ENCODE peak calls at places on chromosomes 7 and 10, in six cellular contexts. F, H, L, W, I and A are unnamed samples.

GRCh38 chr10:5002013-5002727 is 1.5 kb downstream of the AKR1C2 start:
- DNase-seq in W (no peak), I (no peak), H (no peak), F (no peak), L (no peak), A (no peak)

GRCh38 chr7:97868788-97869187 is 3.4 kb downstream of the ASNS start:
- DNase-seq in L (no peak), W (no peak), F (no peak), H (no peak), I (peak), A (no peak)

GRCh38 chr10:112375721-112376577 is 2.0 kb downstream of the ACSL5 start:
- DNase-seq in I (peak), H (no peak), F (no peak), L (peak), W (no peak), A (no peak)

GRCh38 chr7:139914861-139915300 is 85.8 kb downstream of the TBXAS1 start:
- DNase-seq in F (no peak), W (no peak), H (peak), L (no peak), I (no peak), A (no peak)

GRCh38 chr10:29268011-29268410 is 20.9 kb upstream of the LYZL1 start:
- DNase-seq in I (no peak), L (no peak), H (no peak), W (no peak), F (no peak), A (no peak)

GRCh38 chr7:100489824-100490223 is 6.1 kb downstream of the NYAP1 start:
- DNase-seq in H (peak), I (peak), F (peak), L (peak), W (peak), A (peak)

GRCh38 chr10:22253578-22253882 is 35.7 kb upstream of the EBLN1 start:
- DNase-seq in H (no peak), L (no peak), I (no peak), W (peak), F (no peak), A (no peak)

GRCh38 chr7:20063645-20064044 is 153.5 kb downstream of the MACC1 start:
- DNase-seq in F (no peak), L (no peak), H (no peak), I (no peak), W (no peak), A (no peak)

GRCh38 chr7:105245398-105246099 is 143.2 kb downstream of the SRPK2 start:
- DNase-seq in I (no peak), L (no peak), W (no peak), F (no peak), H (no peak), A (no peak)

GRCh38 chr10:110225756-110226554 is 18.6 kb downstream of the MXI1 start:
- DNase-seq in W (peak), I (peak), H (peak), F (peak), L (no peak), A (peak)

GRCh38 chr10:125363776-125364175 is 203.4 kb upstream of the CTBP2 start:
- DNase-seq in F (no peak), L (no peak), I (no peak), W (no peak), H (no peak), A (no peak)

GRCh38 chr10:133349577-133350011 is 2.4 kb downstream of the PRAP1 start:
- DNase-seq in W (no peak), L (no peak), F (no peak), H (no peak), I (no peak), A (no peak)

GRCh38 chr10:35041502-35041879 is 48.6 kb downstream of the CUL2 start:
- DNase-seq in I (peak), L (no peak), F (peak), W (no peak), H (no peak), A (no peak)

GRCh38 chr10:17206210-17206709 is 4.8 kb upstream of the TRDMT1 start:
- DNase-seq in H (no peak), W (no peak), F (peak), L (no peak), I (peak), A (no peak)

GRCh38 chr10:30803901-30804322 is 174.4 kb upstream of the LYZL2 start:
- DNase-seq in W (no peak), I (peak), F (peak), L (no peak), H (peak), A (peak)

GRCh38 chr7:91459539-91459938 is 195.3 kb downstream of the FZD1 start:
- DNase-seq in F (peak), H (no peak), I (no peak), L (no peak), W (no peak), A (no peak)

GRCh38 chr7:85386460-85386859 is 199.6 kb upstream of the SEMA3D start:
- DNase-seq in W (no peak), I (no peak), L (no peak), F (peak), H (no peak), A (no peak)

GRCh38 chr10:101840102-101840684 is 3.4 kb downstream of the KCNIP2 start:
- DNase-seq in L (no peak), F (no peak), I (peak), W (peak), H (no peak), A (no peak)

GRCh38 chr7:139767561-139767982 is 10.2 kb downstream of the HIPK2 start:
- DNase-seq in H (no peak), L (peak), I (no peak), F (no peak), W (no peak), A (no peak)

GRCh38 chr7:112018305-112019030 is 187.7 kb downstream of the DOCK4 start:
- DNase-seq in I (peak), H (no peak), F (no peak), L (no peak), W (no peak), A (no peak)

GRCh38 chr7:27103489-27104226 is 1.2 kb upstream of the HOXA2 start:
- DNase-seq in L (no peak), W (no peak), H (no peak), F (no peak), I (no peak), A (no peak)

GRCh38 chr7:125567686-125568085 is 638.1 kb upstream of the POT1 start:
- DNase-seq in I (no peak), W (no peak), F (no peak), L (no peak), H (no peak), A (no peak)

GRCh38 chr10:95246582-95247051 is 44.2 kb downstream of the PDLIM1 start:
- DNase-seq in H (peak), W (peak), I (peak), F (peak), L (peak), A (no peak)

GRCh38 chr10:6101181-6101580 is 12.3 kb downstream of the RBM17 start:
- DNase-seq in L (no peak), I (no peak), W (peak), H (no peak), F (no peak), A (no peak)

GRCh38 chr7:155530601-155531000 is 15.8 kb downstream of the CNPY1 start:
- DNase-seq in F (no peak), W (no peak), I (no peak), H (no peak), L (no peak), A (no peak)

GRCh38 chr10:111612273-111612672 is 535.4 kb downstream of the ADRA2A start:
- DNase-seq in W (no peak), H (no peak), F (no peak), I (no peak), L (no peak), A (no peak)

GRCh38 chr7:24885305-24885704 is 94.7 kb downstream of the OSBPL3 start:
- DNase-seq in H (no peak), W (no peak), I (no peak), L (no peak), F (no peak), A (no peak)

GRCh38 chr10:123841560-123841959 is 50.0 kb downstream of the CPXM2 start:
- DNase-seq in W (no peak), F (no peak), I (no peak), H (no peak), L (no peak), A (no peak)

GRCh38 chr10:132837905-132838304 is 52.0 kb upstream of the NKX6-2 start:
- DNase-seq in F (no peak), H (no peak), I (no peak), L (no peak), W (no peak), A (no peak)

GRCh38 chr7:49396194-49396593 is 377.2 kb upstream of the VWC2 start:
- DNase-seq in I (no peak), F (peak), L (no peak), W (no peak), H (no peak), A (no peak)

GRCh38 chr7:49397750-49398149 is 375.7 kb upstream of the VWC2 start:
- DNase-seq in F (no peak), H (no peak), W (no peak), I (no peak), L (no peak), A (no peak)

GRCh38 chr7:49400891-49401550 is 372.4 kb upstream of the VWC2 start:
- DNase-seq in H (no peak), F (peak), I (no peak), W (no peak), L (no peak), A (no peak)

GRCh38 chr7:49398730-49399129 is 374.7 kb upstream of the VWC2 start:
- DNase-seq in F (peak), L (no peak), H (no peak), W (no peak), I (peak), A (no peak)

GRCh38 chr7:49398236-49398635 is 375.2 kb upstream of the VWC2 start:
- DNase-seq in W (no peak), L (no peak), H (no peak), I (peak), F (no peak), A (no peak)
- H3K4me3 ChIP-seq in W (no peak), L (no peak), H (no peak), I (no peak), F (no peak), A (no peak)

GRCh38 chr7:5691536-5692090 is 89.8 kb downstream of the RNF216 start:
- DNase-seq in H (no peak), L (no peak), F (peak), W (no peak), I (peak), A (no peak)
- H3K4me3 ChIP-seq in H (no peak), L (peak), F (no peak), W (no peak), I (peak), A (no peak)

DNA sequence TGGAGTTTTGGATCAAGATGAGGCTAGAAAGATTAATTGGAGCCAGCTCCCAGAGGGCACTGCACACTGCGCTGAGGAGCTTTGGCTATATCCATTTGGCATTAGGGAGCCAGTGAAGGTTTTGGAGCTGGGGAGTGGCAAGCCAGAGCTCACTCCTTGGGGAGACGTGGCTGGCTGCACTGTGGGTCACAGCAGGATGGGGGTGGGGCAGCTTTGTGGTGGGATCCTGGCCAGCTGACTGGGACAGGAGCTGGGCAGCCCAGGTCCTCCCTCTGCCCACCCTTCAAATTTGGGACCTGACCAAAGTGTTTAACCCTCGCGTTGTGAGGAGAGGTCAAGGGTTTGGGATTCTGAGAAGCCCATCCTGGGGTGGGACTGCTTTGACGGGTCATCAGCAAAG is 5.0 kb downstream of the C10orf105 start:
- DNase-seq in W (no peak), I (no peak), L (no peak), H (no peak), F (no peak), A (no peak)
- H3K4me3 ChIP-seq in W (no peak), I (no peak), L (no peak), H (no peak), F (no peak), A (no peak)

DNA sequence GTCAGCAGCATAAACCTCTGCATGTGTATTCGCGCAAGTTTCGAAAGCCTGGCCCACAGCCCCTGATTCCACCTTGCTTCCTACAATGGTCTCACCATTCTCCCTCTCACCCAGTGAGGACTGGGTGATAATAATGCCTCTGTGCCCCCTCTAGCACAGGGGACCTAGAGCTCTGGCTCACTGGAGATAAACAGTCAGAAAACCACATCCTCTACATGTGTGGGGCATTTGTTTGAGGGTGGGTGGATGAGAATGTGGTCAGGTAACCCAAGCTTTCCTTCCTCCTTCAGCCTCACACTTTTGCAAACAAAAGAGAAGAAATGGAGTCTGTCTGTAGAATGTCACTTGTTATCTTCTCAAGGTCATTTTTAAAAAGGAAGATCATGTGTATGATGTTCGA is 373.5 kb downstream of the KCNMA1 start:
- DNase-seq in W (no peak), I (no peak), H (no peak), L (no peak), F (peak), A (no peak)
- H3K4me3 ChIP-seq in W (no peak), I (no peak), H (no peak), L (no peak), F (no peak), A (no peak)

DNA sequence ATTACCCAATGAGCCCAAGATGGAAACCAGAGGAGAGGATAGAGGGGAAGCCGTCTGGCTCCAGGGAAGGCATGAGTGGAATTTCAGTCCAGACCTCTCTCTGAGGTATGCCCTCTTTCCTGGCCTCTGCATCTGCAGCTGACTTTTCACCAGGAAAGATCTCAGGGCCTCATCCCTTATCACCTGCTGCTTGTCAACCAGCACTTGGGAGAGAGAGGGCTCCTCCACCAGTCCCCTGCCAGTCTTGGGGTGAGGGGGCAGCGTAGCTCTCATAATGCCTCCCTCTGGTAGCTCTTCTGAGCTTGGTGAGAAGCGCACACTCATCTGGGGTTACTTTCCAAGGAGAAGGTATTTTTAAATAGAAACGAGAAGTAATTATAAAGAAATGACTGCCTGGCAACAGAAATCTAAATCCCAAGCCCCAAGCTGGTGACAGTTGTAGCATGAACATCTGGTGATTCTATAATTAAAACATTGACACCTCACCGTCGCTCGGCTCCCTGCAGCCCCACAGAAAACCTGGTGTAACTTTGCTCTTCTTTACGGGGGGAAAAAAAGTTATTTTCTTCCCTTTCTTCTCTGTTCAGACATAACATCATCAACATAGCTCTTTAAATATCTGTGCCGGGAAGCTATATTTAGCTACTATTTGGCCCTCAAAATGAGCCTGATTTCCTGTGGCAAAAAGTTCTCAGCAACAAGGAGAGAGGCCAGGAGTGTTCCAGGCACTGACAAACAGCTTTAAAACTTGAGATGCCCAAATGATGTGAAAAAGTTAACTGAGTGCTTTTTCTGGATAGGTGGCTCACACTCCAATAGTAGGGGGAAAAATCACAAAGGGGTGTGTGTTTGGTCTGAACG is 26.9 kb downstream of the HIP1 start:
- DNase-seq in H (no peak), L (no peak), I (peak), F (no peak), W (no peak), A (no peak)
- H3K4me3 ChIP-seq in H (no peak), L (no peak), I (peak), F (no peak), W (no peak), A (no peak)

DNA sequence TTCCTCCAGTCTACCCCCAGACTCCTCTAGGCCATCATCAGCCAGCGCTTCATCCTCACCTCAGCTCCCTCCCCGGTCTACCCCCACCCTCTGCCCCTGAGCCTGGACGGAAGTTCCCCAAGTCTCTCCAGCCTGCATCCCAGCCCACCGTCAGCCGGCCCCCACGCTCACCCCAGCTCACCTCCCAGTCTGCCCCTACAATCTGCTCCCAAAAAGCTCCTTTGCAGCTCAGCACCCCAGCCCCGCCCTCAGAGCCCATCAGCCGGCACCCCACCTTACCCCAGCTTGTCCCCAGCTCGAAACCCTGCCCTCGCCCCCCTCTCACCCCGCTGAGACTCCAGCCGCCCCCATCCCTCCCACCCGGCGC is 322 bp upstream of the RAMP3 start:
- DNase-seq in H (no peak), I (no peak), W (peak), L (no peak), F (no peak), A (no peak)
- H3K4me3 ChIP-seq in H (no peak), I (no peak), W (peak), L (no peak), F (no peak), A (no peak)

DNA sequence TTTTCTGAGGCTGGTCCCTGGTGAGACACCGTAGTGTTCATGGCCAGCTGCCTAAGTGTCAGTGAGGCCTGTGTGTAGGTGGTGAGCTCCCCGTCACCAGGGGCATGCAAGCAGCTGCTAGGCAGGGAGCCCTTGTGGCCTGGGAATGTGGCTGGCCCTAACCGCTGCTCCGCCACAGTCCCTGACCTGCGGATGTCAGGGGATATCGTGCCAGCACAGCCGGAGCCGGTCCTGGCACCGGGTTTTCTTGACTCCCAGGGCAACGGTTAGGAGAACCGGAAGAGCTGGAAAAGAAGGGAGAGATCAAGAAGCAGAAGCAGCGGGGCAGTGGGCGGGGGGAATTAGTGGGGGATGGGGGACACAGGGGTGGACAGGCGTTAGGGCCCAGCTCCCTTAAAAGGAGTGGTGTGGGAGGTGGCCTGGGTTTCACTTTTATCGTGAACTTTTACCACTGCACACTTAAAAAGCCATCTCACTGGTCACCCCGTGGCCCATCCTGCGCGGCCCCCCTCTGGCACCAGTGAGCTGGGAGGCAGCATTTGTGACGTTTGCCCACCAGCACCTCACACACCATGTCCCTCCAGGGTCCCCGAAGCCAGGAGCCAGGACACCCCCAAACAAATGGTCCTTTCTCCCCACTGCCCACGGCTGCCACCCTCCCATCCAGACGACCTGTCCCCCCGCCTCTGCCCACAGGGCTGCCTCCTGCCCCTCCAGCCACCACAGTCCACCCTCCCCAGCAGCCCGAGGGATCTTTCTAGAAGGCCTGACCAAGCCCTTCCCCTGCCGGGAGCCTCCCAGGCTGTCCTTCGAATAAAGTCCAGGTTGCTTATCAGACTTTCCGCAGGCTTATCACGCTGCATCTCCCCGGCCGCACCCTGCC is 1.7 kb upstream of the MICALL2 start:
- DNase-seq in L (no peak), F (no peak), H (no peak), I (peak), W (peak), A (no peak)
- H3K4me3 ChIP-seq in L (peak), F (no peak), H (no peak), I (peak), W (no peak), A (peak)

GRCh38 chr10:121087129-121087528 is 236.0 kb downstream of the WDR11 start:
- DNase-seq in H (no peak), L (no peak), F (no peak), I (no peak), W (no peak), A (no peak)
- H3K4me3 ChIP-seq in H (no peak), L (no peak), F (no peak), I (no peak), W (no peak), A (no peak)

GRCh38 chr7:23713285-23714235 is 3.5 kb downstream of the STK31 start:
- DNase-seq in H (peak), I (peak), F (peak), L (no peak), W (no peak), A (peak)
- H3K4me3 ChIP-seq in H (no peak), I (no peak), F (no peak), L (no peak), W (no peak), A (no peak)

GRCh38 chr7:44847920-44848634 is at the start of gene H2AZ2:
- DNase-seq in F (peak), H (peak), L (peak), I (peak), W (peak), A (peak)

GRCh38 chr7:44852590-44852989 is 4.7 kb upstream of the H2AZ2 start:
- DNase-seq in L (no peak), H (no peak), F (no peak), W (no peak), I (no peak), A (no peak)

GRCh38 chr7:44847509-44847919 is 373 bp downstream of the H2AZ2 start:
- DNase-seq in L (peak), W (peak), H (peak), F (peak), I (peak), A (peak)

GRCh38 chr7:44846816-44847508 is 925 bp downstream of the H2AZ2 start:
- DNase-seq in I (no peak), F (peak), L (no peak), H (no peak), W (no peak), A (no peak)

GRCh38 chr7:44849277-44850210 is 1.7 kb upstream of the H2AZ2 start:
- DNase-seq in F (no peak), W (no peak), H (no peak), L (no peak), I (no peak), A (no peak)
- H3K4me3 ChIP-seq in F (no peak), W (peak), H (peak), L (peak), I (peak), A (no peak)